ENCODE peak calls at places on chromosomes 3 and 15, in five cellular contexts. One of them, this sample, is unnamed.

GRCh38 chr3:105470851-105471250 is 104.1 kb downstream of the ALCAM start:
- DNase-seq in mesendoderm: no peak
- DNase-seq in H9: no peak
- DNase-seq in IMR-90: peak
- DNase-seq in neuronal stem cell: no peak
- DNase-seq in this sample: no peak

GRCh38 chr15:66831801-66832390 is 129.9 kb downstream of the SMAD6 start:
- DNase-seq in mesendoderm: no peak
- DNase-seq in IMR-90: no peak
- DNase-seq in neuronal stem cell: no peak
- DNase-seq in H9: no peak
- DNase-seq in this sample: no peak

GRCh38 chr3:106025151-106025722 is 156.4 kb upstream of the CBLB start:
- DNase-seq in mesendoderm: no peak
- DNase-seq in neuronal stem cell: no peak
- DNase-seq in IMR-90: peak
- DNase-seq in H9: no peak
- DNase-seq in this sample: peak

GRCh38 chr3:99425930-99426329 is 212.5 kb upstream of the COL8A1 start:
- DNase-seq in neuronal stem cell: no peak
- DNase-seq in mesendoderm: peak
- DNase-seq in IMR-90: no peak
- DNase-seq in H9: no peak
- DNase-seq in this sample: no peak

GRCh38 chr3:73602171-73602570 is 22.6 kb downstream of the PDZRN3 start:
- DNase-seq in mesendoderm: peak
- DNase-seq in H9: no peak
- DNase-seq in neuronal stem cell: no peak
- DNase-seq in IMR-90: peak
- DNase-seq in this sample: peak

GRCh38 chr3:139534992-139535879 is 4.3 kb downstream of the RBP1 start:
- DNase-seq in mesendoderm: peak
- DNase-seq in H9: peak
- DNase-seq in neuronal stem cell: no peak
- DNase-seq in IMR-90: peak
- DNase-seq in this sample: peak

GRCh38 chr15:91887921-91888373 is 34.4 kb downstream of the SLCO3A1 start:
- DNase-seq in H9: no peak
- DNase-seq in neuronal stem cell: no peak
- DNase-seq in mesendoderm: no peak
- DNase-seq in IMR-90: no peak
- DNase-seq in this sample: no peak

GRCh38 chr3:190385835-190386688 is 1.9 kb upstream of the CLDN16 start:
- DNase-seq in mesendoderm: no peak
- DNase-seq in H9: no peak
- DNase-seq in neuronal stem cell: no peak
- DNase-seq in IMR-90: peak
- DNase-seq in this sample: peak

GRCh38 chr3:109178701-109179100 is 42.2 kb downstream of the C3orf85 start:
- DNase-seq in IMR-90: no peak
- DNase-seq in H9: no peak
- DNase-seq in mesendoderm: no peak
- DNase-seq in neuronal stem cell: no peak
- DNase-seq in this sample: no peak

GRCh38 chr15:22786868-22787698 is 639 bp downstream of the NIPA1 start:
- DNase-seq in neuronal stem cell: peak
- DNase-seq in IMR-90: no peak
- DNase-seq in H9: peak
- DNase-seq in mesendoderm: peak
- DNase-seq in this sample: peak

GRCh38 chr3:31699309-31699953 is 166.7 kb downstream of the STT3B start:
- DNase-seq in neuronal stem cell: no peak
- DNase-seq in IMR-90: no peak
- DNase-seq in H9: no peak
- DNase-seq in mesendoderm: no peak
- DNase-seq in this sample: no peak

GRCh38 chr3:189529889-189530288 is 101.3 kb upstream of the TP63 start:
- DNase-seq in mesendoderm: no peak
- DNase-seq in IMR-90: no peak
- DNase-seq in neuronal stem cell: no peak
- DNase-seq in H9: no peak
- DNase-seq in this sample: no peak

GRCh38 chr15:62889734-62890505 is 152.6 kb upstream of the TPM1 start:
- DNase-seq in mesendoderm: no peak
- DNase-seq in H9: no peak
- DNase-seq in neuronal stem cell: no peak
- DNase-seq in IMR-90: peak
- DNase-seq in this sample: no peak
- H2AK5ac ChIP-seq in mesendoderm: no peak
- H2AK5ac ChIP-seq in H9: no peak
- H2AK5ac ChIP-seq in neuronal stem cell: no peak
- H2AK5ac ChIP-seq in IMR-90: peak
- H2AK5ac ChIP-seq in this sample: peak

GRCh38 chr3:184761120-184761841 is 49.4 kb upstream of the MAGEF1 start:
- DNase-seq in H9: peak
- DNase-seq in mesendoderm: no peak
- DNase-seq in IMR-90: peak
- DNase-seq in neuronal stem cell: no peak
- DNase-seq in this sample: no peak
- H2AK5ac ChIP-seq in H9: no peak
- H2AK5ac ChIP-seq in mesendoderm: peak
- H2AK5ac ChIP-seq in IMR-90: peak
- H2AK5ac ChIP-seq in neuronal stem cell: peak
- H2AK5ac ChIP-seq in this sample: no peak

DNA sequence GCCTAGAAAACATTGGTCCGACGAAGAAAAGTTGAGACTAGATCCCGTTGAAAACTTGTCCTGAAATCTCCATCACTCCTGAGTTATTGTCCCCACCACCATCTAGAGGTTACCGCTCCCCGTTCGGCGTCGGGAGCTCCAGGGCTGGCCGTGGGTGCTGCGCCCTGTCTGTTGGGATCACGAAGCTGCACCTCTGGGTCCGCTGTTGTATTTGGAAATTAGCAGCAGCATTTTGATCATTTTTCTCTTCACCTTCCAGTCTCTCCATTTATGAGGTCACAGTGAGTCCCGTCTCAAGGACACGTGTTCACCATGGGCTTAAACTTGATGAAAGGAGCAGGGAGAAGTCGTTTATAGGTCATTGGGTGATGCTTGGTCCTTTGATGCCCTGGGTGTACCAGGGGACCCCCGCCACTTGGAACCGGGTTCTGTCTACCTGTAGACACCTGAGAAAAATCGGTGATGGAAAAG is 565 bp downstream of the MANF start:
- DNase-seq in neuronal stem cell: no peak
- DNase-seq in H9: no peak
- DNase-seq in IMR-90: no peak
- DNase-seq in mesendoderm: no peak
- DNase-seq in this sample: peak
- H2AK5ac ChIP-seq in neuronal stem cell: no peak
- H2AK5ac ChIP-seq in H9: no peak
- H2AK5ac ChIP-seq in IMR-90: peak
- H2AK5ac ChIP-seq in mesendoderm: peak
- H2AK5ac ChIP-seq in this sample: no peak

GRCh38 chr15:101391431-101391830 is 96.4 kb upstream of the SNRPA1 start:
- DNase-seq in mesendoderm: no peak
- DNase-seq in neuronal stem cell: no peak
- DNase-seq in IMR-90: no peak
- DNase-seq in H9: no peak
- DNase-seq in this sample: no peak

GRCh38 chr15:101390060-101390459 is 95.0 kb upstream of the SNRPA1 start:
- DNase-seq in mesendoderm: no peak
- DNase-seq in neuronal stem cell: no peak
- DNase-seq in IMR-90: no peak
- DNase-seq in H9: no peak
- DNase-seq in this sample: no peak

GRCh38 chr15:101391981-101392566 is 97.0 kb upstream of the SNRPA1 start:
- DNase-seq in mesendoderm: no peak
- DNase-seq in neuronal stem cell: no peak
- DNase-seq in IMR-90: no peak
- DNase-seq in H9: no peak
- DNase-seq in this sample: no peak

GRCh38 chr15:101389362-101389761 is 94.3 kb upstream of the SNRPA1 start:
- DNase-seq in IMR-90: no peak
- DNase-seq in mesendoderm: no peak
- DNase-seq in neuronal stem cell: no peak
- DNase-seq in H9: no peak
- DNase-seq in this sample: no peak

DNA sequence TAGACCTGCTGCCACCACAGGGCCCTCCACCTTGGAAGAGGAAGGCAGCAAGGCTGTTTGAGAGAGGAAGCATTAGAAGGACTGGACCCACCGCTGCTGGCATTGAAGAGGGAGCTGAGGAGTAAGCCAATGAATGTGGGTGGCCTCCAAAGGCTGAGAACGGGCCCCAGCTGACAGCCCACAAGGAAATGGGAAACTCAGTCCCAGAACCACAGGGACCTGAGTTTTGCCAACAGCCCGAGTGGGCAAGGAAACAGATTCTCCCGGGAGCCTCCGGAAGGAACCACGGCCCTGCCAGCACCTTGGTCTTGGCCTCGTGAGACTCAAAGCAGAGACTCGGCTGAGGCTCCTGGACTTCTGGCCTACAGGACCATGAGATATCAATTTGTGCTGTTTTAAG is 95.4 kb upstream of the SNRPA1 start:
- DNase-seq in mesendoderm: no peak
- DNase-seq in IMR-90: no peak
- DNase-seq in neuronal stem cell: no peak
- DNase-seq in H9: no peak
- DNase-seq in this sample: no peak
- H2AK5ac ChIP-seq in mesendoderm: no peak
- H2AK5ac ChIP-seq in IMR-90: no peak
- H2AK5ac ChIP-seq in neuronal stem cell: no peak
- H2AK5ac ChIP-seq in H9: no peak
- H2AK5ac ChIP-seq in this sample: no peak